ENCODE peak calls at places on chromosomes 3 and 15, in nine cellular contexts. L, W, M, D, J, V, O, R and U are unnamed samples.

GRCh38 chr3:71685686-71686085 is 39.5 kb downstream of the EIF4E3 start:
- DNase-seq in L (no peak), W (no peak), M (no peak), D (no peak), J (no peak), V (no peak), O (no peak), R (no peak), U (no peak)

GRCh38 chr3:100697723-100698285 is 11.5 kb upstream of the TFG start:
- DNase-seq in L (no peak), W (no peak), M (no peak), D (no peak), J (no peak), V (no peak), O (no peak), R (no peak), U (no peak)

GRCh38 chr15:52031542-52031941 is 12.5 kb downstream of the MAPK6 start:
- DNase-seq in L (no peak), W (no peak), M (no peak), D (no peak), J (no peak), V (no peak), O (no peak), R (peak; percentile 59), U (no peak)

GRCh38 chr3:53269888-53270880 is 14.4 kb upstream of the TKT start:
- DNase-seq in L (peak; percentile 98), W (peak; percentile 12), M (peak; percentile 34), D (peak; percentile 32), J (peak; percentile 98), V (peak; percentile 97), O (peak; percentile 98), R (peak; percentile 99), U (no peak)

GRCh38 chr15:58517252-58517681 is 85.5 kb downstream of the LIPC start:
- DNase-seq in L (no peak), W (no peak), M (no peak), D (no peak), J (no peak), V (no peak), O (peak; percentile 77), R (no peak), U (no peak)

GRCh38 chr3:181713300-181713647 is 1.5 kb downstream of the SOX2 start:
- DNase-seq in L (no peak), W (no peak), M (no peak), D (no peak), J (no peak), V (no peak), O (no peak), R (peak; percentile 9), U (no peak)

GRCh38 chr3:110733045-110733444 is 338.6 kb upstream of the NECTIN3 start:
- DNase-seq in L (no peak), W (no peak), M (no peak), D (no peak), J (no peak), V (no peak), O (no peak), R (no peak), U (no peak)

GRCh38 chr15:96474274-96474673 is 143.8 kb downstream of the NR2F2 start:
- DNase-seq in L (no peak), W (no peak), M (no peak), D (no peak), J (no peak), V (no peak), O (no peak), R (no peak), U (no peak)

GRCh38 chr3:57709559-57709958 is 16.7 kb upstream of the DENND6A start:
- DNase-seq in L (no peak), W (no peak), M (no peak), D (no peak), J (no peak), V (no peak), O (no peak), R (peak; percentile 59), U (no peak)